ENCODE peak calls at places on chromosome 17, in five cellular contexts. C is upper lobe of left lung, N is fibroblast of lung, T is heart left ventricle, X is osteoblast. O is an unnamed sample. For H3K4me1, the result is how much of the 10 kb centered on the place peaks cover.

GRCh38 chr17:17144061-17144460 is 62.1 kb downstream of the PLD6 start:
- DNase-seq in C (no peak), N (no peak), X (peak), T (no peak), O (no peak)

GRCh38 chr17:67834634-67835033 is 9.3 kb downstream of the BPTF start:
- DNase-seq in C (no peak), N (no peak), X (no peak), T (no peak), O (no peak)

GRCh38 chr17:4249452-4250029 is 14.2 kb downstream of the ANKFY1 start:
- DNase-seq in T (no peak), N (peak), C (no peak), X (peak), O (no peak)

GRCh38 chr17:62995377-62995885 is 29.4 kb downstream of the TANC2 start:
- DNase-seq in X (no peak), T (no peak), N (peak), C (no peak), O (no peak)

GRCh38 chr17:35568561-35568960 is 7.9 kb upstream of the SLFN14 start:
- DNase-seq in X (peak), N (peak), C (peak), T (no peak), O (no peak)

GRCh38 chr17:3557768-3558583 is at the start of gene TRPV3:
- DNase-seq in C (peak), N (peak), X (peak), T (no peak), O (no peak)

GRCh38 chr17:82465023-82465603 is 6.6 kb downstream of the NARF start:
- DNase-seq in N (no peak), X (no peak), T (no peak), C (no peak), O (no peak)

GRCh38 chr17:42002175-42002791 is 15.0 kb downstream of the DNAJC7 start:
- DNase-seq in C (no peak), X (no peak), N (no peak), T (no peak), O (no peak)

GRCh38 chr17:58046230-58047094 is 36.8 kb upstream of the DYNLL2 start:
- DNase-seq in T (peak), N (no peak), X (no peak), C (no peak), O (no peak)

GRCh38 chr17:29143894-29144293 is 36.3 kb downstream of the MYO18A start:
- DNase-seq in X (peak), N (no peak), T (no peak), C (peak), O (no peak)

GRCh38 chr17:29251184-29251583 is 4.5 kb downstream of the CRYBA1 start:
- DNase-seq in X (peak), T (no peak), C (no peak), N (no peak), O (no peak)

GRCh38 chr17:285751-286422 is 66.7 kb downstream of the RPH3AL start:
- DNase-seq in X (peak), T (peak), N (no peak), C (peak), O (no peak)

GRCh38 chr17:39631403-39631802 is 4.7 kb downstream of the PPP1R1B start:
- DNase-seq in T (no peak), C (peak), X (no peak), N (no peak), O (no peak)

GRCh38 chr17:45428050-45428953 is 4.4 kb downstream of the ARHGAP27 start:
- DNase-seq in C (peak), T (peak), X (peak), N (peak), O (peak)

GRCh38 chr17:32191306-32191705 is 49.0 kb downstream of the RHOT1 start:
- DNase-seq in T (no peak), X (peak), N (peak), C (no peak), O (no peak)

GRCh38 chr17:8256691-8257090 is 7.6 kb downstream of the PFAS start:
- DNase-seq in T (no peak), N (no peak), X (no peak), C (no peak), O (no peak)
- H3K4me1 ChIP-seq in T (under half), N (under half), X (under half), C (under half), O (under half)

DNA sequence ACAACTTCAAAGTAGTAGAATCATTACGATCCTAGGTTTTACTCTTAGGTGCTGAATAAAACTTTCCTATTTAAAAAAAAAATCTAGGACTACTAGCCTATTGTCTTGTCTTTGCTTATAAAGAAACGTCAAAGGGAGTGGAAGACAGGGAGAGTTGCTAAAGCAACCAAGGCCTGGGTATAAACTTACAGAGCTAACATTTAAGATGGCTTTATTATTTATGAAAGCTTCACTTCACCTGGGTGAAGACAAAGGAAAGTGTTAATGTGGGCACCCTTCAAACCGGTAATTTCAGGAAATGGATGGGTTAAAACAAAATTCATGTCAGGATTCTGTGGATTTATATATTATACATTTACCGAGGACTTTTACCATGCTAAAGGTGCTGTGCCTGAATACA is 2.5 kb downstream of the DUSP14 start:
- DNase-seq in T (no peak), X (no peak), C (no peak), N (peak), O (no peak)
- H3K4me1 ChIP-seq in T (under half), X (half or more), C (under half), N (under half), O (under half)

DNA sequence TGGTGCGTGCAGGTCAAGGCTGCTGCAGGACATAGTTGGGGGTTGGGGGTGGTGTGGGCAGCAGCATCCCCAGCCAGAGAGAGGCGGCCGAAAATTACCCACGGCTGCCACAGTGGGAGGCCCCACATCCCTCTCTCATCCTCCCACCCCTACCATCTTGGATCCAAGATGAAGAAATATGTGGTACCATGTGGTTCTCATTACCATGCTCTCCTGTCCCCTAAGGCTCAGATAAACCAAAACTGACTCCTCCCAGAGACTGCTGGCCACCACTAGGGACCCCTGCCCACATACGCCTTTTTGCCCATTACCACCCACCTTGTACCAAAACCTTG is 120.4 kb downstream of the HIC1 start:
- DNase-seq in X (no peak), T (no peak), C (no peak), N (no peak), O (no peak)
- H3K4me1 ChIP-seq in X (half or more), T (half or more), C (half or more), N (half or more), O (half or more)

GRCh38 chr17:59846391-59847165 is 46.2 kb downstream of the TUBD1 start:
- DNase-seq in C (peak), T (peak), X (peak), N (peak), O (peak)
- H3K4me1 ChIP-seq in C (under half), T (under half), X (under half), N (under half), O (under half)

GRCh38 chr17:76417499-76418143 is 33.2 kb downstream of the SPHK1 start:
- DNase-seq in N (peak), C (no peak), X (no peak), T (no peak), O (no peak)

GRCh38 chr17:76414334-76415295 is 30.2 kb downstream of the SPHK1 start:
- DNase-seq in T (peak), N (peak), C (no peak), X (peak), O (peak)

GRCh38 chr17:76415786-76416185 is 31.4 kb downstream of the SPHK1 start:
- DNase-seq in X (no peak), C (no peak), N (no peak), T (no peak), O (no peak)

GRCh38 chr17:76416447-76416846 is 32.0 kb downstream of the SPHK1 start:
- DNase-seq in X (peak), T (no peak), C (no peak), N (no peak), O (no peak)

DNA sequence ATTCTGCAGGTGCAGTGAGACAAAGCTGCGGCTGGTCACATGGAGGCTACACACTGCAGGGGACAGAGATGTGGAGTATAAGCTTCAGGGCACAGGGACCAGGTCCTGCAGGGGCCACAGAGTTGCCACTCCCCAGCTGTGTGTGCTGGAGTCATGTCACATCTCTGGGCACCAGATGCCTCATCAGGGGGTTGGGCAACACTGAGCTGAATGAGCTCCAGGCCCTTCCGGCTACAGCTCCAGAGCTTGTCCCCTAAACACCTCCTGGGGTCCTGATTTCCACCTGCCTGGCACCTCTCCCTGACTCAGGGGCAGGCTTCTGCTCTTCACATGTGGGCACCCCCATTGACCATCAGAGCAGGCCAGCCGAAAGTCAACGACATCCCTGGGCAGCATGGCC is 32.5 kb downstream of the SPHK1 start:
- DNase-seq in C (no peak), X (no peak), T (no peak), N (no peak), O (no peak)
- H3K4me1 ChIP-seq in C (under half), X (under half), T (half or more), N (under half), O (under half)

GRCh38 chr17:75514299-75515228 is 773 bp downstream of the CASKIN2 start:
- DNase-seq in C (peak), T (peak), N (peak), X (peak), O (peak)
- H3K4me1 ChIP-seq in C (half or more), T (half or more), N (under half), X (under half), O (under half)